ENCODE peak calls at places on chromosomes 2 and 18, in five cellular contexts. L is mammary epithelial cell, B is psoas muscle, C is HT1080, M is heart right ventricle. E is an unnamed sample.

GRCh38 chr2:232329716-232330067 is 48.9 kb upstream of the ALPP start:
- DNase-seq in M (no peak), B (peak; percentile 37), C (no peak), L (no peak), E (no peak)

GRCh38 chr2:236769981-236770671 is 200.5 kb downstream of the ACKR3 start:
- DNase-seq in L (peak; percentile 99), M (no peak), C (peak; percentile 99), B (no peak), E (peak; percentile 85)

GRCh38 chr2:77458216-77458615 is 64.0 kb downstream of the LRRTM4 start:
- DNase-seq in M (peak; percentile 8), L (no peak), B (no peak), C (no peak), E (no peak)

GRCh38 chr2:126513033-126513432 is 142.9 kb upstream of the GYPC start:
- DNase-seq in C (peak; percentile 88), M (no peak), B (no peak), L (no peak), E (peak; percentile 56)

GRCh38 chr2:105754999-105755398 is 10.3 kb downstream of the NCK2 start:
- DNase-seq in L (no peak), M (no peak), C (no peak), B (no peak), E (no peak)

GRCh38 chr2:189164732-189165131 is 14.8 kb downstream of the COL5A2 start:
- DNase-seq in B (no peak), C (no peak), M (no peak), L (peak; percentile 48), E (no peak)

GRCh38 chr2:68463287-68463877 is 3.7 kb downstream of the FBXO48 start:
- DNase-seq in M (no peak), C (peak; percentile 40), B (no peak), L (peak; percentile 48), E (peak; percentile 76)

GRCh38 chr18:34592961-34593382 is 117.1 kb upstream of the DTNA start:
- DNase-seq in B (peak; percentile 85), L (peak; percentile 76), C (peak; percentile 35), M (peak; percentile 58), E (no peak)

GRCh38 chr2:223697921-223698645 is 95.9 kb upstream of the SCG2 start:
- DNase-seq in B (no peak), L (peak; percentile 98), M (no peak), C (peak; percentile 56), E (no peak)

GRCh38 chr2:27118525-27119329 is at the start of gene CGREF1:
- DNase-seq in M (no peak), B (no peak), L (no peak), C (no peak), E (no peak)

GRCh38 chr18:43170586-43170985 is 55.1 kb upstream of the RIT2 start:
- DNase-seq in L (no peak), M (no peak), C (no peak), B (no peak), E (no peak)

GRCh38 chr2:235831755-235832154 is 336.4 kb downstream of the GBX2 start:
- DNase-seq in B (no peak), M (no peak), C (no peak), L (no peak), E (no peak)

GRCh38 chr18:55034742-55035141 is 75.5 kb upstream of the CCDC68 start:
- DNase-seq in L (no peak), C (no peak), B (no peak), M (no peak), E (no peak)

GRCh38 chr2:172996387-172996961 is 79.2 kb upstream of the MAP3K20 start:
- DNase-seq in L (peak; percentile 61), C (peak; percentile 45), M (no peak), B (no peak), E (no peak)

GRCh38 chr18:50722311-50722710 is 97.5 kb downstream of the MRO start:
- DNase-seq in B (no peak), C (peak; percentile 5), L (no peak), M (no peak), E (no peak)

GRCh38 chr2:216956820-216957493 is 97.1 kb upstream of the TNP1 start:
- DNase-seq in B (peak; percentile 67), M (no peak), L (no peak), C (peak; percentile 77), E (peak; percentile 14)

GRCh38 chr2:85457877-85458316 is 39.4 kb downstream of the SH2D6 start:
- DNase-seq in L (peak; percentile 86), B (no peak), M (no peak), C (peak; percentile 89), E (no peak)

GRCh38 chr2:43067254-43068052 is 159.0 kb downstream of the ZFP36L2 start:
- DNase-seq in L (no peak), C (no peak), M (no peak), B (no peak), E (no peak)

GRCh38 chr2:4272261-4272858 is 569.0 kb downstream of the DCDC2C start:
- DNase-seq in C (peak; percentile 12), M (no peak), B (no peak), L (no peak), E (no peak)

GRCh38 chr2:636649-637405 is 40.4 kb downstream of the TMEM18 start:
- DNase-seq in M (peak; percentile 59), L (peak; percentile 44), B (peak; percentile 80), C (peak; percentile 51), E (peak; percentile 59)

GRCh38 chr2:6814869-6815268 is 50.8 kb downstream of the CMPK2 start:
- DNase-seq in B (no peak), M (no peak), L (no peak), C (no peak), E (no peak)

GRCh38 chr2:240462073-240462703 is 26.7 kb downstream of the GPC1 start:
- DNase-seq in C (no peak), L (no peak), B (peak; percentile 55), M (no peak), E (no peak)

GRCh38 chr2:196399736-196400691 is 228.6 kb upstream of the STK17B start:
- DNase-seq in C (peak; percentile 86), M (peak; percentile 41), L (peak; percentile 68), B (no peak), E (peak; percentile 82)

GRCh38 chr2:120711694-120712093 is 24.0 kb upstream of the GLI2 start:
- DNase-seq in L (no peak), C (peak; percentile 9), M (no peak), B (no peak), E (no peak)

GRCh38 chr2:111111101-111111755 is 9.5 kb upstream of the BCL2L11 start:
- DNase-seq in M (no peak), B (no peak), C (no peak), L (peak; percentile 62), E (no peak)

GRCh38 chr2:226475650-226476049 is 324.0 kb downstream of the IRS1 start:
- DNase-seq in L (peak; percentile 63), M (no peak), B (no peak), C (peak; percentile 71), E (peak; percentile 2)

GRCh38 chr18:48292787-48293409 is 116.3 kb downstream of the ZBTB7C start:
- DNase-seq in B (no peak), C (no peak), M (no peak), L (no peak), E (no peak)

GRCh38 chr2:47771211-47771610 is 11.7 kb upstream of the MSH6 start:
- DNase-seq in B (no peak), L (peak; percentile 97), M (no peak), C (peak; percentile 99), E (peak; percentile 88)

GRCh38 chr2:150762571-150762970 is 275.1 kb upstream of the RND3 start:
- DNase-seq in L (no peak), M (no peak), C (no peak), B (no peak), E (no peak)

GRCh38 chr2:120596990-120597594 is 138.6 kb upstream of the GLI2 start:
- DNase-seq in M (peak; percentile 53), B (peak; percentile 90), L (no peak), C (no peak), E (no peak)

GRCh38 chr2:168962636-168963035 is 61.5 kb downstream of the G6PC2 start:
- DNase-seq in B (no peak), C (no peak), M (no peak), L (no peak), E (no peak)

GRCh38 chr2:229043681-229044080 is 227.4 kb downstream of the PID1 start:
- DNase-seq in L (no peak), M (no peak), C (no peak), B (no peak), E (no peak)

GRCh38 chr2:218024336-218024735 is 21.5 kb upstream of the TNS1 start:
- DNase-seq in C (no peak), M (no peak), L (no peak), B (no peak), E (no peak)

GRCh38 chr2:70692256-70692655 is 75.7 kb downstream of the ADD2 start:
- DNase-seq in C (no peak), L (no peak), B (no peak), M (no peak), E (no peak)

GRCh38 chr2:175309799-175310198 is 128.3 kb upstream of the ATP5MC3 start:
- DNase-seq in C (peak; percentile 10), B (no peak), M (peak; percentile 6), L (no peak), E (peak; percentile 45)